ENCODE peak calls at places on chromosomes 16 and 17, in five cellular contexts. E is heart left ventricle; G is gastrocnemius medialis; A is CD8-positive, alpha-beta T cell; Q is tibial artery. Z is an unnamed sample.

GRCh38 chr16:56199164-56199563 is 7.9 kb downstream of the GNAO1 start:
- DNase-seq in E (no peak), G (no peak), A (no peak), Q (no peak), Z (no peak)

GRCh38 chr16:9183682-9184353 is 92.4 kb downstream of the HAPSTR1 start:
- DNase-seq in E (no peak), G (no peak), A (no peak), Q (no peak), Z (no peak)

GRCh38 chr17:67244621-67245072 is 349 bp downstream of the HELZ start:
- DNase-seq in E (peak), G (no peak), A (no peak), Q (peak), Z (peak)

GRCh38 chr17:56594528-56595418 is 1.3 kb downstream of the NOG start:
- DNase-seq in E (peak), G (peak), A (peak), Q (no peak), Z (peak)

GRCh38 chr17:48522990-48523389 is 7.8 kb downstream of the HOXB1 start:
- DNase-seq in E (no peak), G (no peak), A (no peak), Q (no peak), Z (no peak)

GRCh38 chr16:57016831-57017230 is 27.5 kb downstream of the NLRC5 start:
- DNase-seq in E (no peak), G (no peak), A (no peak), Q (no peak), Z (no peak)

GRCh38 chr16:4524571-4524970 is 14.0 kb downstream of the CDIP1 start:
- DNase-seq in E (no peak), G (no peak), A (no peak), Q (no peak), Z (peak)

GRCh38 chr17:83198366-83199341 is 119.2 kb downstream of the METRNL start:
- DNase-seq in E (peak), G (no peak), A (no peak), Q (peak), Z (peak)

GRCh38 chr16:28320023-28320561 is 27.8 kb downstream of the SBK1 start:
- DNase-seq in E (no peak), G (no peak), A (no peak), Q (no peak), Z (peak)

GRCh38 chr17:50059256-50059655 is 3.3 kb downstream of the ITGA3 start:
- DNase-seq in E (no peak), G (peak), A (no peak), Q (no peak), Z (no peak)

GRCh38 chr17:50056217-50056960 is 479 bp downstream of the ITGA3 start:
- DNase-seq in E (peak), G (peak), A (peak), Q (no peak), Z (peak)

GRCh38 chr17:50056961-50057330 is 1.0 kb downstream of the ITGA3 start:
- DNase-seq in E (no peak), G (no peak), A (no peak), Q (no peak), Z (peak)

GRCh38 chr17:50058296-50058945 is 2.5 kb downstream of the ITGA3 start:
- DNase-seq in E (no peak), G (no peak), A (no peak), Q (no peak), Z (no peak)

DNA sequence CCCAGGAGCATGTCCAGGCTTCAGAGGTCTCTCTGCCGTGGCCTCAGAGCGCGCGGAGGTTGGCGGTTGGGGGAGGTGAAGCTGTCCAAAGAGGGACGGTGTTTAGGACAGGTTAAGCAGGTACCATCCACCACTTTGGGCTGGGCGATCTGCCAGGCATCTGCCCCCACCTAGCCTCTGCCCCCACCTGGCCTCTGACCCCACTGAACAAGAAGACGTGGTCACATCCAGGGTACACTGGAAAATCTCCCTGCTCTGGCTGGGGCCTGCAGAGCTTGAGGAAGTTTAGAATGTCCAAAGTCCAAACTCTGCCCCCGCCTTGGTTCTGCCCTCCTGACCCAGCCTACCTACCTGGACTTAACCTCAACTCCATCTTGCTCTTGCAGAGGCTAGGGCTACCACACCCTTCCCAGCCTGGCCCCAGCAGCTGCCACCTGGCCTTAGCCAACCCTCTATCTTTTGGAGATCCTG is 1.6 kb downstream of the ITGA3 start:
- DNase-seq in E (no peak), G (no peak), A (no peak), Q (no peak), Z (no peak)
- H3K27ac ChIP-seq in E (peak), G (peak), A (no peak), Q (peak), Z (peak)

GRCh38 chr16:2031081-2031577 is 4.4 kb downstream of the NHERF2 start:
- DNase-seq in E (peak), G (no peak), A (no peak), Q (no peak), Z (no peak)

GRCh38 chr16:2028620-2029220 is 2.0 kb downstream of the NHERF2 start:
- DNase-seq in E (no peak), G (no peak), A (no peak), Q (no peak), Z (no peak)

GRCh38 chr16:2029350-2029749 is 2.6 kb downstream of the NHERF2 start:
- DNase-seq in E (no peak), G (no peak), A (no peak), Q (no peak), Z (no peak)

GRCh38 chr16:2028146-2028545 is 1.4 kb downstream of the NHERF2 start:
- DNase-seq in E (no peak), G (no peak), A (no peak), Q (no peak), Z (no peak)

GRCh38 chr16:2030036-2030435 is 3.3 kb downstream of the NHERF2 start:
- DNase-seq in E (no peak), G (no peak), A (no peak), Q (no peak), Z (no peak)
- H3K27ac ChIP-seq in E (peak), G (peak), A (no peak), Q (peak), Z (no peak)

DNA sequence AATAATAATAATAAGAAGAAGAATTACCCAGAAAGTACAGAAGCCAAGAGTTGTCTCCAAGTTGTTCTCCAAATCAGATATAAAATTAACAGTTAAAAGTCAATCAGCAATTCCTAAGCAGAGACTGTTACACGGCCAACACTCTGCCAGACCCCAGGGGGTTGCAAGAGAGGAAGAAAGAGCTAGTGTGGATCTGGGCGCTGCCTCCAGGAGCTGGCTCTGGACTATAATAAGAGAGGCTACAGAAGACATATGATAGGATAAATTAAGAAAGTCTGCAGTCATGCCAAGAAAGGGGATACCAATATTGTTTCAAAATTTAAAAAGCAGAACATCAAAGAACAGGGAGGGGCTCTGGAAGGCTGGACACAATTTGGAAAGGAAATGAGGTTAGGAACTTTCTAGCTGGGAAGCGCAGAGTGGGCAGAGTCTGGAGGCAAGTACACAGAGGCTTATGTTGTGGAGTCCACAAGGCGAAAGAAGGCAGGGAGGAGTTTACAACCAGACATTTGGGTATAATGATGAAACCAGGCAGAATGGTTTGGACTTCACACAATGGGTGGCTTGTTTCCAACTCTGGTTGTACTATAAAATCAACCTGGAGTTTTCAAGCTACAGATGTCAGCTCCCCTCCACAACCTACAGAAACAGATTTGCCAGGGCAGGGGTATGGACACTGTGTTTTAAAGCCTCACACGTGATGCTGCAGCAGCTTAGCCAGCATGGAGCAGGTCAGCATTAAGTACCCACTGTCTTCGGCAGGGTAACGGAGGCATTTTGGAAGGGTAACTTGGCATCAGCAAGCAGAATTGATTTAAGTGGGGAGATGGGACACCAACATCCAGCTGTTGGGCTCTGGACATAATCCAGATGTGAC is 49.4 kb downstream of the SLC39A11 start:
- DNase-seq in E (no peak), G (no peak), A (no peak), Q (no peak), Z (no peak)
- H3K27ac ChIP-seq in E (no peak), G (no peak), A (no peak), Q (no peak), Z (no peak)

GRCh38 chr16:722835-723633 is 2.1 kb downstream of the ANTKMT start:
- DNase-seq in E (no peak), G (no peak), A (no peak), Q (no peak), Z (no peak)
- H3K27ac ChIP-seq in E (no peak), G (no peak), A (no peak), Q (no peak), Z (no peak)

DNA sequence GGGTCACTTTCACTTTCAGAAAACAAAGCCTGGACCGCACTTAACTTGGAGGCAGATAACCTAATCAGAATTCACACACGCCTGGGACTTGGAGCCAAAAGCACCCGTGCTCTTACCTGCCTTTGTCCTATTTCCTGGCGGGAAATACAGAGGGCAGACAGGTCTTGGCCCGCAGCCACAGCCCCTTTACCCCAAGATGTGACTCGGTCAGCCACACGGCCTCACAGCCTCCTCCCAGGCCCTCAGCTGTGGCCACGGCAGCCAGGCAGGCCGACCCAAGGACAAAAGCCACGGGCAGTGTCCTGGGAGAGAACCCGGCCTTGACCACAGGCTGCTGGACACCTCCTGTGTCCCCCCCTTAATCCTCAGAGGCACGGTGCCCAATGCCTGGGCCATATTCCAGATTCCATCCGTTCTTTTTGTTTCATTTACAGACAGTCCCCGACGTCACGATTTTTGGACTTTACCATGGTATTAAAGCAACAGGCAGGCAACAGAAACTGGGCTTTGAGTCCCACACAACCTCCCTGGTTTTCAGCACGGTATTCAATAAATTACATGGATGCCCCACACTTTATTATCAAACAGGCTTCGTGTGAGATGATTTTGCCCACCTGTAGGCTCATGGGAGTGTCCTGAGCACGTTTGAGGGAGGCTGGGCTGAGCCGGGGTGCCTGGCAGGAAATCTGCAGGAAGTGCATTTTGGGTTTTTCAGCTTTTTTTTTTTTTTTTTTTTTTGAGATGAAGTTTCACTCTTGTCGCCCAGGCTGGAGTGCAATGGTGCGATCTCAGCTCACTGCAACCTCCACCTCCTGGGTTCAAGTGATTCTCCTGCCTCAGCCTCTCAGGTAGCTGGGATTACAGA is 30.0 kb upstream of the GAA start:
- DNase-seq in E (peak), G (peak), A (no peak), Q (peak), Z (peak)
- H3K27ac ChIP-seq in E (peak), G (peak), A (no peak), Q (peak), Z (peak)

GRCh38 chr16:89607453-89607852 is 6.0 kb upstream of the DPEP1 start:
- DNase-seq in E (no peak), G (no peak), A (no peak), Q (no peak), Z (no peak)
- H3K27ac ChIP-seq in E (no peak), G (no peak), A (no peak), Q (no peak), Z (no peak)

GRCh38 chr17:10735821-10736220 is 6.0 kb upstream of the TMEM220 start:
- DNase-seq in E (no peak), G (no peak), A (no peak), Q (no peak), Z (no peak)

GRCh38 chr17:10739341-10739905 is 9.6 kb upstream of the TMEM220 start:
- DNase-seq in E (no peak), G (no peak), A (no peak), Q (no peak), Z (no peak)

GRCh38 chr17:10738516-10739258 is 8.9 kb upstream of the TMEM220 start:
- DNase-seq in E (no peak), G (no peak), A (no peak), Q (no peak), Z (no peak)

GRCh38 chr17:10737168-10737622 is 7.4 kb upstream of the TMEM220 start:
- DNase-seq in E (no peak), G (peak), A (no peak), Q (no peak), Z (no peak)

DNA sequence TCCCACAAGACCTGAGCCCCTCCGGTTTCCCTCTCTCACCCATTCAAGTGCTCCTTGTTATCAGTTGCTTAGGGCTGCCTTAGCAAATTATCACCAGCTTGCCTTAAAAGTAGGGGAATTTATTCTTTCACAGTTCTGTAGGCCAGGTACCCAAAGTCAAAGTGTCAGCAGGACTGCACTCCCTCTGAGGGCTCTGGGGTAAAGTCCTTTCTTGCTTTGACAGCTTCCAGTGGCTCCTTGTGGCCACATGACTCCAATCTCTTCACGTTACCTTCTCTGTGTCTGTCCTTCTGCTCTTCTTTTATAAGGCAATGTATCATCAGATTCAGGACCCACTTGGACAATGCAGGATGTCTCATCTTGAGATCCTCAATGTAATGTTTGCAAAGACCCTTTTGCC is 8.0 kb upstream of the TMEM220 start:
- DNase-seq in E (no peak), G (no peak), A (no peak), Q (no peak), Z (no peak)
- H3K27ac ChIP-seq in E (no peak), G (no peak), A (no peak), Q (no peak), Z (no peak)

GRCh38 chr17:65562206-65562531 is 721 bp upstream of the AXIN2 start:
- DNase-seq in E (no peak), G (no peak), A (no peak), Q (no peak), Z (no peak)

GRCh38 chr17:65568918-65569317 is 7.5 kb upstream of the AXIN2 start:
- DNase-seq in E (no peak), G (no peak), A (no peak), Q (no peak), Z (no peak)

GRCh38 chr17:65564793-65565192 is 3.3 kb upstream of the AXIN2 start:
- DNase-seq in E (no peak), G (peak), A (no peak), Q (no peak), Z (no peak)

GRCh38 chr17:65567566-65567965 is 6.1 kb upstream of the AXIN2 start:
- DNase-seq in E (no peak), G (no peak), A (no peak), Q (no peak), Z (no peak)

GRCh38 chr17:65565559-65565958 is 4.1 kb upstream of the AXIN2 start:
- DNase-seq in E (no peak), G (no peak), A (no peak), Q (no peak), Z (no peak)
- H3K27ac ChIP-seq in E (peak), G (no peak), A (no peak), Q (no peak), Z (no peak)

GRCh38 chr17:78380370-78380769 is 1.9 kb downstream of the PGS1 start:
- DNase-seq in E (no peak), G (no peak), A (no peak), Q (no peak), Z (no peak)

GRCh38 chr17:78383725-78384471 is 5.4 kb downstream of the PGS1 start:
- DNase-seq in E (peak), G (peak), A (no peak), Q (peak), Z (peak)

GRCh38 chr17:78381601-78382168 is 3.2 kb downstream of the PGS1 start:
- DNase-seq in E (no peak), G (no peak), A (peak), Q (no peak), Z (no peak)

GRCh38 chr17:78387982-78388941 is 9.8 kb downstream of the PGS1 start:
- DNase-seq in E (no peak), G (no peak), A (no peak), Q (no peak), Z (no peak)

DNA sequence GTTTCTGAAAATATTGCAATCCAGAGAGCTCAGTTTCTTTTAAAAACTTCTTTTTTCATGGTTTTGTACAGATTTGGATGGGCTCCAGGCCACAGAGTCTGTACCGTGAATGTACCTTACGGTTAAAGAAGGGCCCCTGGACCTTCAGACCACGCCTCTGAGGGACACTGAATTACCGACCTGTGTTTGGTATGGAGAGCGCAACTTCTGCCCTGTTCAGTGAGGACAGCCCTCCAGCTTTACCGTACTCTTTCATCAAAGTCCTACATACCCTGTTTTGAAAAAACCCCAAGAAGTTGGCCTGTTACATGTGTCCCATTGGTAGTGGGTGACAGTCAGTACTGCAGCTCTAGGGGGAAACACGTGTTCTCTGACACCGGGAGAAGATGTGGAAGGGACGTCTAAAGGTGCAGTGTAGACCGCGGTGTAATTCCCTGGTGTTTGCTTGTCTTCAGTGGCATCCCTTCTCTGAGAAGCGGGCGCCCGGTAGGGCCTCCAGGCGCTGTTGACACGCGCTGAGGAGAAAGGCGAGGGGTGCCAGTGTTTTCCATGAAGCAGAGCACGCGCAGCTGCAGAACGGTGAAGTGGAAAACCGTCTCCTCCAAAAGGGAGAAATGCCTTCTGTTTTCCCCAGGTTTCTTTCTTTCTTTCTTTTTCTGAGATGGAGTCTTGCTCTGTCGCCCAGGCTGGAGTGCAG is 6.2 kb downstream of the PGS1 start:
- DNase-seq in E (no peak), G (no peak), A (no peak), Q (no peak), Z (no peak)
- H3K27ac ChIP-seq in E (peak), G (peak), A (no peak), Q (peak), Z (no peak)

Z was measured in aorta.